ENCODE peak calls at places on chromosomes 4 and X, in eight cellular contexts. N, D, G, P, R, Y, U and Z are unnamed samples.

GRCh38 chrX:149715468-149715867 is 3.6 kb downstream of the MAGEA11 start:
- DNase-seq in P (no peak), R (no peak), U (no peak), G (no peak), Y (no peak), D (no peak), N (no peak), Z (no peak)

GRCh38 chr4:139655116-139655515 is 10.5 kb upstream of the MGST2 start:
- DNase-seq in Y (peak), R (no peak), P (no peak), D (no peak), U (peak), G (no peak), N (peak), Z (peak)

GRCh38 chr4:139025841-139026240 is 10.3 kb downstream of the NOCT start:
- DNase-seq in G (no peak), N (no peak), P (no peak), R (no peak), D (no peak), U (no peak), Y (no peak), Z (no peak)

GRCh38 chrX:63354484-63354883 is 3.4 kb upstream of the SPIN4 start:
- DNase-seq in P (no peak), U (no peak), R (no peak), D (no peak), G (no peak), Y (no peak), N (no peak), Z (no peak)

GRCh38 chrX:30196322-30196721 is 19.0 kb upstream of the MAGEB2 start:
- DNase-seq in U (no peak), G (no peak), R (no peak), Y (no peak), P (no peak), N (no peak), D (no peak), Z (no peak)

GRCh38 chr4:83219344-83219990 is 65.1 kb downstream of the COQ2 start:
- DNase-seq in Y (no peak), G (no peak), N (peak), D (peak), U (no peak), P (peak), R (no peak), Z (no peak)

GRCh38 chr4:138217567-138217966 is 24.6 kb downstream of the SLC7A11 start:
- DNase-seq in Y (peak), G (no peak), D (no peak), R (no peak), N (no peak), U (no peak), P (no peak), Z (no peak)

GRCh38 chr4:5783486-5783885 is 72.5 kb downstream of the EVC start:
- DNase-seq in D (peak), U (no peak), N (no peak), G (no peak), R (no peak), Y (no peak), P (no peak), Z (no peak)

GRCh38 chrX:48698306-48698705 is 1.8 kb downstream of the SUV39H1 start:
- DNase-seq in Y (no peak), R (no peak), N (no peak), U (no peak), P (no peak), G (no peak), D (no peak), Z (no peak)

GRCh38 chrX:132532955-132533354 is 44.1 kb upstream of the MBNL3 start:
- DNase-seq in N (peak), G (no peak), Y (no peak), P (no peak), U (no peak), D (no peak), R (peak), Z (no peak)

GRCh38 chrX:38988301-38988700 is 187.0 kb downstream of the MID1IP1 start:
- DNase-seq in Y (no peak), G (no peak), P (no peak), U (no peak), R (no peak), N (no peak), D (no peak), Z (no peak)

GRCh38 chr4:1956631-1957030 is 52.1 kb downstream of the NELFA start:
- DNase-seq in G (no peak), D (peak), U (no peak), N (no peak), Y (no peak), R (no peak), P (no peak), Z (no peak)

GRCh38 chr4:81919810-81920209 is 448.1 kb upstream of the RASGEF1B start:
- DNase-seq in R (peak), D (no peak), P (no peak), N (no peak), Y (no peak), G (no peak), U (no peak), Z (no peak)

GRCh38 chr4:2426711-2427275 is 8.0 kb downstream of the CFAP99 start:
- DNase-seq in D (peak), G (no peak), R (no peak), U (no peak), N (no peak), P (no peak), Y (peak), Z (no peak)

DNA sequence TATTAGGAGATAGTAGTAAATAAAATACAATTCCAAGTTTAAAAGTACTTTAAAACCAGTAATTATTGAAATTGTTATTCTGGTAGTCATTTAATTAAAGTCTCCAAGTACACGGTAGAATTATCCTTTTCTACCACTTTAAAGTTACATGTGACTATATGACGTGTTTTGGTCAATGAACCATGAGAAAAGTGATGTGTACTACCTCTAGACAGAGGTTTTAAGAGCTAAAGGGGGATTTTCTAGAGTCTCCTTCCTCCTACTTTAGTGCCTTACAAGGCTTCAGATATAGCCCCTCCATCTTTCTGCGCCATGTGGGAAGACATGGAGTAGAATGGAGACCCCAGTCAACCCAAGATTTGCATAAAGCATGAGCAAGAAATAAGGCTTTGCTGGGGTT is 2296.6 kb upstream of the AGA start:
- DNase-seq in U (no peak), R (no peak), N (no peak), P (no peak), G (no peak), Y (no peak), D (no peak), Z (no peak)
- TF ChIP-seq CTCF in U (no peak), R (no peak), N (no peak), P (no peak), G (no peak), Y (no peak), D (no peak), Z (no peak)

GRCh38 chrX:101462892-101463291 is 22.4 kb upstream of the ARMCX4 start:
- DNase-seq in G (no peak), Y (no peak), U (no peak), D (no peak), P (no peak), R (peak), N (peak), Z (peak)
- TF ChIP-seq CTCF in G (no peak), Y (no peak), U (peak), D (peak), P (no peak), R (no peak), N (peak), Z (peak)

DNA sequence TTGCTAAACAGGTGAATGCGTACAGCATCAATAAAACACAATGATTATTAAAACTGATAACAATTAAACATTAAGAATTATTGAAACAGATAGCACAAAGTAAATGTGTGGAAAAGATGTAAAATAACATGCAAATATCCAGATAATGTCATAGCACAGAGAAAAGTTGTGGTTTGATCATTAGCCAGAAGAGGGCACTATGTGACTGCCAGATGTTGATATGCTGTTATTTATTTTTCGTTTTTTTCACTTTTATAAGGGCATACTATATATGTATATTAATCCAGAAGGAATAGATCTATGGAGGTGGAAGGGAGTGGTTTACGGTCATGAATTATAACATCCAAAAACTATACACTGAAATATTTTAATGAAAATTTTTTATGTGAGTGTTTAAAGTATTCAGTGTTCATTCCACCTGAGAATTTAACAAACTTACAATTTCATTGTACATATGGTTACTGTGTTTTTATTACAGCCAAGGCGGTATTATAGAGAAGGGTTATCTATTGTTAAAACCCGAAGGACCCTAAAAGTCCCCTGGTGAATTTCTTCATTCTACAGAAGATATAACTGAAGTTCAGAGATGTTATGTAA is 211.9 kb upstream of the UGT8 start:
- DNase-seq in U (peak), N (peak), Y (no peak), P (no peak), D (no peak), G (no peak), R (peak), Z (peak)
- TF ChIP-seq CTCF in U (peak), N (peak), Y (peak), P (peak), D (peak), G (peak), R (peak), Z (peak)

GRCh38 chr4:169152899-169153298 is 117.9 kb downstream of the SH3RF1 start:
- DNase-seq in U (no peak), Y (no peak), N (no peak), R (no peak), G (peak), P (no peak), D (no peak), Z (peak)
- TF ChIP-seq CTCF in U (no peak), Y (no peak), N (peak), R (peak), G (peak), P (no peak), D (no peak), Z (peak)

GRCh38 chr4:63717384-63717783 is 691.9 kb downstream of the TECRL start:
- DNase-seq in D (no peak), G (no peak), P (no peak), N (no peak), U (peak), Y (no peak), R (peak), Z (no peak)
- TF ChIP-seq CTCF in D (peak), G (peak), P (no peak), N (no peak), U (peak), Y (peak), R (no peak), Z (peak)

DNA sequence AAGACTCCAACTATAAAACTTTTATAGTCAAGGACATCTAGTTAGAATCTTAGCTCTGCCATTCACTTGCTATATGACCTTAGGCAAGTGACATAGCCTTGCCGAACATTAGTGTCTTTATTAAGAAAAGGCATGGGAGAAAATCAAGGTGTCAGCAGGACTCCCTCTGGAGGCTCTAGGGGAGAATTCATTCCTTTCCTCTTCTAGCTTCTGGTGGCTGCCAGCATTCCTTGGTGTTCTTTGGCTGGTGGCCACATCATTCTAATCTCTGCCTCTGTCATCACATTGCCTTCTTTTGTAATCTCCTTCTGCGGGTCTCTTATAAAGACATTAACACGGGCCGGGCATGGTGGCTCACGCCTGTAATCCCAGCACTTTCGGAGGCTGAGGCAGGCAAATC is 99.8 kb downstream of the PPP1R2C start:
- DNase-seq in N (peak), Y (no peak), D (no peak), U (peak), P (no peak), G (no peak), R (peak), Z (no peak)
- TF ChIP-seq CTCF in N (peak), Y (no peak), D (no peak), U (peak), P (no peak), G (no peak), R (no peak), Z (no peak)

GRCh38 chrX:131366387-131366786 is 77.3 kb upstream of the IGSF1 start:
- DNase-seq in R (no peak), N (no peak), U (no peak), G (no peak), P (no peak), D (no peak), Y (no peak), Z (no peak)
- TF ChIP-seq CTCF in R (no peak), N (no peak), U (peak), G (no peak), P (no peak), D (no peak), Y (no peak), Z (peak)